ENCODE peak calls at places on chromosomes 12 and 14, in six cellular contexts. O is heart right ventricle; Y is stomach; R is aorta; E is CD4-positive, alpha-beta memory T cell; B is right cardiac atrium. N is an unnamed sample.

GRCh38 chr14:23538049-23538718 is 13.4 kb downstream of the ZFHX2 start:
- DNase-seq in B (no peak), R (no peak), E (no peak), O (no peak), Y (no peak), N (no peak)

GRCh38 chr12:91965781-91966180 is 179.9 kb downstream of the BTG1 start:
- DNase-seq in R (no peak), Y (no peak), E (no peak), O (no peak), B (no peak), N (no peak)

GRCh38 chr12:46546634-46547273 is 174.2 kb upstream of the SLC38A2 start:
- DNase-seq in R (no peak), O (no peak), B (no peak), Y (no peak), E (peak), N (no peak)

GRCh38 chr12:19856389-19856788 is 417.1 kb downstream of the AEBP2 start:
- DNase-seq in O (no peak), Y (no peak), E (no peak), R (no peak), B (no peak), N (no peak)

GRCh38 chr12:107677671-107678070 is 7.9 kb upstream of the PWP1 start:
- DNase-seq in Y (no peak), E (no peak), R (no peak), B (no peak), O (no peak), N (no peak)

GRCh38 chr14:103070971-103071542 is 13.0 kb upstream of the LBHD2 start:
- DNase-seq in Y (no peak), R (no peak), O (no peak), E (no peak), B (no peak), N (no peak)

GRCh38 chr14:23644195-23644918 is 8.2 kb downstream of the DHRS2 start:
- DNase-seq in R (no peak), B (no peak), E (no peak), Y (no peak), O (no peak), N (no peak)

GRCh38 chr12:55974308-55974724 is 438 bp downstream of the RAB5B start:
- DNase-seq in R (no peak), E (no peak), O (no peak), Y (peak), B (no peak), N (no peak)

GRCh38 chr14:52960627-52961026 is 9.8 kb upstream of the FERMT2 start:
- DNase-seq in Y (no peak), E (peak), R (no peak), O (peak), B (no peak), N (no peak)

GRCh38 chr12:124392271-124392990 is 97.5 kb downstream of the RFLNA start:
- DNase-seq in E (no peak), R (no peak), O (no peak), Y (no peak), B (peak), N (no peak)

GRCh38 chr12:52876371-52876770 is 27.6 kb upstream of the KRT78 start:
- DNase-seq in Y (peak), R (no peak), B (no peak), O (no peak), E (no peak), N (no peak)

GRCh38 chr12:123431951-123432886 is 4.3 kb downstream of the RILPL2 start:
- DNase-seq in O (no peak), B (no peak), Y (peak), R (no peak), E (peak), N (no peak)

GRCh38 chr14:32933943-32934890 is 4.5 kb upstream of the NPAS3 start:
- DNase-seq in R (peak), Y (no peak), O (no peak), E (no peak), B (peak), N (no peak)

GRCh38 chr14:60251877-60252276 is 2.9 kb downstream of the PPM1A start:
- DNase-seq in B (no peak), R (no peak), O (no peak), E (no peak), Y (no peak), N (no peak)

GRCh38 chr12:59381106-59381505 is 214.7 kb upstream of the SLC16A7 start:
- DNase-seq in B (no peak), O (no peak), R (no peak), E (no peak), Y (no peak), N (no peak)

GRCh38 chr14:93028724-93029076 is 87.0 kb downstream of the ITPK1 start:
- DNase-seq in E (no peak), B (no peak), O (no peak), Y (no peak), R (no peak), N (no peak)
- H3K27ac ChIP-seq in E (no peak), B (no peak), O (no peak), Y (no peak), R (no peak), N (no peak)

DNA sequence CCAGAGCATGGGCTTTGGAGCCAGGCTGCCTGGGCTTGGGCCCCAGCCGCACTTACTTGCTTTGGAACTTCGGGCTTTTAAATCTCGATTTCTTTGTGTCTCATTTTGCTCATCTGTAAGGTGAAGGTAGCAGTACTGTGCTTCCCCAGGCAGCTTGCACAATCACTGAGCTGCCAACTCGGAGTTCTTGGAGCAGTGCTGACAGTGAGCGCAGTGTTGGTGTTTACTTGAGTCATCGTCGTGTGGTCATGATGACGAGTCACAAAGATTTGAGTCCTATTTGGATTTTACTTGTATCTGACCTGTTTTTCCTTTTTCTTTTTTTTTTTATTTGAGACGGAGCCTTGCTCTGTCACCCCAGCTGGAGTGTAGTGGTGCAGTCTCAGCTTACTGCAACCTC is 31.3 kb upstream of the ATF1 start:
- DNase-seq in B (no peak), R (no peak), Y (no peak), E (no peak), O (no peak), N (no peak)
- H3K27ac ChIP-seq in B (no peak), R (no peak), Y (no peak), E (no peak), O (no peak), N (no peak)

DNA sequence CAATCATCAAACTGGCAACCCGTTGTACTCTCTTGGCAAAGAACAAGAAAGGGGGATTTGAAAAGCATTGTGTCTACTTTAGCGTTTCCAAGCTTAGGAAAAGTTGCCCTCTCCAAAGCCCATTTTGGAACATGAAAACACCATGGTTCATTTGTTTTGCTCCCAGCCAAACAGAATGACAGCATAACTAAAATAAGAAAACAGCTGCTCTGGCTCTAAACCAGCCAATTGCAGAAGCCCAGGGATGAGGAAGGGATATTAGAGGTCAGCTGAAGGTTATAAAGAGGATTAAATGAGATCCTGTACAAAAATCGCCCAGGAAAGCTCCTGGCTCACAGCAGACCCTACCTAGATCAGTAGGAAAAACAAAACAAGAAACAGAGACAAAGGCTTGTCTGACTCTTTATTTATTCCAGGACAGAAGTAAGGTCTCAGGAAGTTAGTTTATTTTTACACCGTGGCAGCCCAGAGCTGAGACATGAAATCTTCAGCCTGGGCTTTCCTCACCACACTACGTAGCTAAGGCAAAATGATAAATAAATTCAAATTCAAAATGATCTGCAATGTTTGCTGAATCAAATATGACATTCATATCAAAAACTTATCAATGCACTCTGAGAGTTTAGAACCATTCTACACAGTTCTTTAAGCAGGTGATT is 25.8 kb downstream of the SPX start:
- DNase-seq in E (no peak), B (no peak), R (no peak), O (peak), Y (no peak), N (no peak)
- H3K27ac ChIP-seq in E (no peak), B (peak), R (no peak), O (peak), Y (no peak), N (no peak)

GRCh38 chr14:64963611-64964010 is 8.5 kb downstream of the RAB15 start:
- DNase-seq in R (no peak), O (no peak), Y (no peak), B (no peak), E (no peak), N (no peak)

GRCh38 chr14:64968651-64969050 is 3.5 kb downstream of the RAB15 start:
- DNase-seq in Y (no peak), R (no peak), B (no peak), O (no peak), E (no peak), N (no peak)

GRCh38 chr14:64968167-64968566 is 4.0 kb downstream of the RAB15 start:
- DNase-seq in R (no peak), Y (no peak), B (no peak), O (no peak), E (no peak), N (no peak)

GRCh38 chr14:64966976-64967375 is 5.2 kb downstream of the RAB15 start:
- DNase-seq in O (no peak), E (no peak), B (no peak), Y (peak), R (no peak), N (no peak)

DNA sequence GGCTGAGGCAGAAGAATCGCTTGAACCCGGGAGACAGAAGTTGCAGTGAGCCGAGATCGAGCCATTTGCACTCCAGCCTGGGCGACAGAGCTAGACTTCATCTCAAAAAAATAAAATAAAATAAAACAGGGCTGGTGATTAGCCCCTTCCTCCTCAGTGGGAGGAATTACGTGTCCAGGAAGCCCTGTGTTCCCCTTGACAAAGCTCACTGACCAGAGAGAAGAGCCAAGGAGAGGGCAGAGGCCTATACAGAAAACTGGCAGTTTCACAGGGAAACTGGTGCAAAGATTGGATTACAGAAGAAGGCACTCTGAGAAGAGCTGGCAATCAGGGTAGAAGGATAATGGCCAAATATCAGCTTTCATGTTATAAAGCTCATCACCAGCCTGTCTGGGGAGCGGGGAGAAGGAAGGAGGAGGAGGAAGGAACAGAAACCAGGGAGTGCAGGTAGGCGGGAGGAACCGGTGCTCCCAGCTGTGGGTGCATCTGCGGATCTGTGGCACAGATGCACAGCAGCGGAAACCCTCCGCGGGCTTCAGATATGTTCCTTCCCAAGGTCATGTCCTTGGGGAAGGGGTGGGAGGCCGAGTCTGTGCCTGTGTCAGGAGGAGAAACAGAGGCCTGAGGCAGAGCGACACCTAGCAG is 6.7 kb downstream of the RAB15 start:
- DNase-seq in O (no peak), Y (no peak), E (no peak), R (no peak), B (no peak), N (no peak)
- H3K27ac ChIP-seq in O (no peak), Y (no peak), E (no peak), R (no peak), B (no peak), N (no peak)

DNA sequence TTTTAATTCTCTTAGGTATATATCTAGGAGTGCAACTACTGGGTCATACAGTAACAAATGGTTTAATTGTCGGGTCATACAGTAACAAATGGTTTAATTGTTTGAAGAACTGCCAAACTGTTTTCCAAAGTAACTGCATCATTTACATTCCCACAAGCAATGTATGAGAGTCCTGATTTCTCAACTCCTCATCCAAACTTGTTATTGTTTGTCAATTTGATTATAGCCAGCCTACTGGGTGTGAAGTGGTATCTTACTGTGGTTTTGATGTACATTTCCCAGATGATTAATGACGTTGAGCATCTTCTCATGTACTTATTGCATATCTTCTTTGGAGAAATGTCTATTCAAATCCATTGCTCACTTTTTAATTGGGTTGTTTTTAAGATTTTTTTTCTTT is 67.6 kb upstream of the CFL2 start:
- DNase-seq in E (no peak), R (no peak), Y (no peak), B (no peak), O (no peak), N (no peak)
- H3K27ac ChIP-seq in E (no peak), R (no peak), Y (no peak), B (no peak), O (no peak), N (no peak)

N was measured in naive thymus-derived CD4-positive, alpha-beta T cell.